ENCODE peak calls at places on chromosomes 13 and 19, in eight cellular contexts. A, K, D, L, B, I, W and F are unnamed samples.

GRCh38 chr13:25729201-25729600 is 322.6 kb downstream of the SHISA2 start:
- DNase-seq in A (no peak), K (no peak), D (no peak), L (no peak), B (no peak), I (no peak), W (no peak), F (no peak)

GRCh38 chr13:31772231-31772630 is 32.9 kb downstream of the RXFP2 start:
- DNase-seq in A (no peak), K (no peak), D (no peak), L (no peak), B (no peak), I (no peak), W (no peak), F (no peak)

GRCh38 chr13:29498426-29499040 is 97.0 kb downstream of the SLC7A1 start:
- DNase-seq in A (no peak), K (no peak), D (no peak), L (no peak), B (no peak), I (no peak), W (no peak), F (no peak)

GRCh38 chr13:33129886-33130285 is 113.7 kb downstream of the KL start:
- DNase-seq in A (no peak), K (no peak), D (no peak), L (no peak), B (no peak), I (no peak), W (no peak), F (no peak)

GRCh38 chr19:46225558-46226004 is 4.0 kb upstream of the IGFL1 start:
- DNase-seq in A (no peak), K (no peak), D (no peak), L (no peak), B (no peak), I (no peak), W (peak; percentile 18), F (peak; percentile 18)

GRCh38 chr13:77833331-77833863 is 85.2 kb downstream of the EDNRB start:
- DNase-seq in A (peak; percentile 5), K (no peak), D (no peak), L (no peak), B (peak; percentile 78), I (no peak), W (no peak), F (no peak)

GRCh38 chr19:5484398-5485285 is 29.4 kb downstream of the ZNRF4 start:
- DNase-seq in A (no peak), K (no peak), D (no peak), L (no peak), B (no peak), I (no peak), W (peak; percentile 34), F (no peak)

GRCh38 chr13:38866649-38867048 is 124.0 kb downstream of the STOML3 start:
- DNase-seq in A (peak; percentile 45), K (no peak), D (no peak), L (no peak), B (no peak), I (no peak), W (no peak), F (no peak)

GRCh38 chr19:46303702-46304397 is 7.0 kb downstream of the HIF3A start:
- DNase-seq in A (peak; percentile 68), K (peak; percentile 55), D (peak; percentile 63), L (peak; percentile 100), B (no peak), I (peak; percentile 60), W (peak; percentile 95), F (peak; percentile 80)

GRCh38 chr13:23993439-23993980 is 96.2 kb upstream of the C1QTNF9B start:
- DNase-seq in A (no peak), K (no peak), D (no peak), L (no peak), B (no peak), I (no peak), W (no peak), F (no peak)

GRCh38 chr13:23558675-23559536 is 11.3 kb upstream of the TNFRSF19 start:
- DNase-seq in A (peak; percentile 86), K (peak; percentile 69), D (peak; percentile 57), L (no peak), B (peak; percentile 89), I (no peak), W (no peak), F (no peak)

GRCh38 chr13:44188257-44188656 is 185.4 kb upstream of the SERP2 start:
- DNase-seq in A (peak; percentile 91), K (no peak), D (no peak), L (no peak), B (no peak), I (no peak), W (no peak), F (no peak)

GRCh38 chr19:1471514-1472107 is 7.4 kb downstream of the C19orf25 start:
- DNase-seq in A (no peak), K (no peak), D (no peak), L (no peak), B (no peak), I (peak; percentile 20), W (no peak), F (no peak)

GRCh38 chr13:113981201-113981605 is 7.3 kb upstream of the C13orf46 start:
- DNase-seq in A (peak; percentile 88), K (peak; percentile 27), D (peak; percentile 47), L (no peak), B (no peak), I (no peak), W (no peak), F (no peak)

GRCh38 chr19:44344255-44344654 is 12.2 kb downstream of the ZNF112 start:
- DNase-seq in A (no peak), K (no peak), D (no peak), L (no peak), B (no peak), I (no peak), W (no peak), F (no peak)

GRCh38 chr19:4472174-4472974 is at the start of gene HDGFL2:
- DNase-seq in A (no peak), K (peak; percentile 18), D (no peak), L (no peak), B (no peak), I (no peak), W (peak; percentile 97), F (no peak)

GRCh38 chr19:4379383-4380253 is 20.7 kb downstream of the SH3GL1 start:
- DNase-seq in A (peak; percentile 100), K (peak; percentile 84), D (no peak), L (no peak), B (no peak), I (no peak), W (no peak), F (no peak)

GRCh38 chr19:51440846-51441409 is 17.3 kb downstream of the SIGLEC8 start:
- DNase-seq in A (no peak), K (no peak), D (no peak), L (no peak), B (no peak), I (no peak), W (no peak), F (no peak)

GRCh38 chr13:109243311-109243951 is 543.0 kb downstream of the IRS2 start:
- DNase-seq in A (peak; percentile 76), K (no peak), D (no peak), L (no peak), B (no peak), I (peak; percentile 52), W (no peak), F (no peak)

DNA sequence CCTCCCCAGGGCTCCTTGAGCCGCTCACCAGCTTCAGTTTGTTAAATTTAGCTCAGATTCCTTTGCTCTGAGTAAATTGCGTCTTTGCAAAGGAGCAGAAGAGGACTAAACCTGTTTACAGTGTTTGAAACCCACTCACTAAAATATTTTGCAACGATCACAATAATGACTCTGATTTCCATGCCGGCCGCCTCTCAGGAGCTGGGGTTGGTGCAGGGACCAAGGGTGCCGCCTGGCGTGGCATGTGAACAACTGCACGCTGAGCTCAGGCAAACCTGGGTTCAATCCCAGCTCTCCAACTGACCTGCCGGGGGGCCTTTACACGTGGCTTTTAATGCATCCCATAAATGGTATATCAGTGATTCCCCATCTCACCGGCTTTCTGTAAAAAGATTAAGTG is 68.7 kb upstream of the CACNA1A start:
- DNase-seq in A (no peak), K (no peak), D (no peak), L (peak; percentile 47), B (no peak), I (no peak), W (peak; percentile 24), F (no peak)
- TF ChIP-seq CTCF in A (no peak), K (no peak), D (peak; percentile 18), L (no peak), B (no peak), I (no peak), W (peak; percentile 35), F (no peak)

DNA sequence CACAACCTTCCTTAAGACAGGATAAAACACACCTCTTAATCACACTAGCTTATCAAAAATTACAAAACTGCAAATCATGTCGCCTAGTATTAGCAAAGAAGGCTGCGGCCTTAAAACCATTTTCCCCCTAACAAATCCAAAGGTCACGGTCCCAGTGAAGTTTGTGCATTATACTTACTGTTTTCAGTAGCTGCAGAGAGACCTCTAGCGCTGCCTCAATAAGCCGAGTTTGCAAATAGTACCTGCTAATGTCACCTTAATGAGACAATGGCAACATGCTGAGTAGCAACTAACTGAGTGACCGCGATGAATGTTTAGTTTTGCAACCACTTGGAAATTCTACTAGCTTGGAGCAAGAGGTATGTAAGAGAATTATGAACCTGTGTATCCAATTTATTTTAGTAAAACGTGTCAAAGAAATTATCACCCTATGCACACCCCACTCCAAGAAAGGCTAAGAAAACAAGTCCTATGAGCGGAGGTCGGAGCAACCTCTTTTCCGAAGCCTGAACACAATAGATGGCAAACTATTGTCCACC is 1.2 kb downstream of the KPNA3 start:
- DNase-seq in A (peak; percentile 38), K (no peak), D (no peak), L (no peak), B (peak; percentile 27), I (no peak), W (no peak), F (peak; percentile 4)
- TF ChIP-seq CTCF in A (peak; percentile 13), K (no peak), D (no peak), L (no peak), B (no peak), I (no peak), W (no peak), F (no peak)

GRCh38 chr13:21079761-21080730 is 18.7 kb upstream of the LATS2 start:
- DNase-seq in A (peak; percentile 89), K (no peak), D (no peak), L (no peak), B (no peak), I (peak; percentile 40), W (no peak), F (peak; percentile 31)
- TF ChIP-seq CTCF in A (no peak), K (no peak), D (no peak), L (no peak), B (no peak), I (no peak), W (no peak), F (no peak)

DNA sequence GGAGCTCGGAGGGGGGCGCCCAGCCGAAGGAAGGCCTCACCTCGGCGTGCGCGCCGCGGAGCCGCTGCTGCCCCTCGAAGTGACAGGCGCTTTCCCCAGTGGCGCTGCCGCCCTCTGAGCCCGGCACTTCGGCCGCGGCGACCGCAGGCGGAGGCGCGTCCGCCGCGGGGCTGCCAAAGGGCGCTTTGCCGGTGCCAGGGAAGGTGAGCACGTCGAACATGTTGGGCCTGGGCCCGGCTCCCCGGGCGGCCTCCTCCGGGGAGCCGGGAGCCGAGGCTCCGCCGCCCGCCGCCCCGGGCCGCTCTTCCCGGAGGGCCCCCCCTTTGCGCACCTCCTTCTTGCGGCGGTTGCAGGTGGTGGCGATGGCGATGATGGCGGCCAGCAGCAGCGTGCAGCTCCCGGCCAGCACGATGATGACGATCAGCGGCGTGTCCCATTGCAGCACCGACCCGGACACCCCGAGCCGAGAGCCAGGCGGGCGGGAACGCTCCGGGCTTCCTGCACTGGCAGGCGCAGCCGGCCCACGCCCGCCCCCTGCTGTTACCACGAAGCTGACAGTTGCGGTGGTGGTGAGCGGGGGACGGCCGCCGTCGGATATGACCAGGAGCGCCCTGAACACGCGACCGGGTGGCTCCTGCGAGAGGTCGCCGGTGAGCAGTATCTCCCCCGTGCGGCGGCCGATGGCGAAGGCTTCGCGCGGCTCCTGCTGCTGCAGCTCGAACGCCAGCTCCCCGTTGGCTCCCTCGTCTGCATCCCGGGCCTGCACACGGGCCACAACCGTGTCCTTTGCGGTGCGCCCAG is 2.5 kb downstream of the PCDH8 start:
- DNase-seq in A (peak; percentile 16), K (peak; percentile 22), D (peak; percentile 19), L (peak; percentile 84), B (no peak), I (no peak), W (peak; percentile 79), F (peak; percentile 85)
- TF ChIP-seq CTCF in A (no peak), K (no peak), D (peak; percentile 31), L (peak; percentile 11), B (no peak), I (peak; percentile 22), W (peak; percentile 47), F (peak; percentile 46)